ENCODE peak calls at places on chromosomes 5 and 9, in eight cellular contexts. W is EH; N is PC-3; J is NCI-H446 treated with DMSO at 0.1 percent for 48 hours; A is aorta; I is HCEC 1CT; Z is AG10803; S is stimulated activated CD4-positive, alpha-beta T cell treated with anti-CD3 and anti-CD28 coated beads, Interleukin-12 subunit alpha, Interleukin-12 subunit beta, amount 100 ng/mL, for 4 hours. G is an unnamed sample.

GRCh38 chr5:81530919-81531318 is 137.0 kb upstream of the ACOT12 start:
- DNase-seq in I (no peak), A (no peak), W (peak), N (no peak), Z (no peak), J (no peak), S (no peak), G (no peak)

GRCh38 chr9:114269023-114269422 is 53.9 kb upstream of the ORM1 start:
- DNase-seq in Z (no peak), I (no peak), S (no peak), A (no peak), N (no peak), J (no peak), W (no peak), G (no peak)

GRCh38 chr9:27701664-27702063 is 128.4 kb upstream of the C9orf72 start:
- DNase-seq in N (peak), S (no peak), A (no peak), W (no peak), Z (no peak), I (no peak), J (no peak), G (no peak)

GRCh38 chr9:6384732-6385131 is 28.3 kb upstream of the UHRF2 start:
- DNase-seq in A (no peak), I (no peak), J (no peak), N (no peak), W (no peak), S (no peak), Z (no peak), G (no peak)

GRCh38 chr9:6467006-6467625 is 54.1 kb downstream of the UHRF2 start:
- DNase-seq in A (no peak), W (peak), N (no peak), S (no peak), I (no peak), J (no peak), Z (peak), G (no peak)

GRCh38 chr5:83911367-83911919 is 190.8 kb upstream of the HAPLN1 start:
- DNase-seq in S (no peak), J (no peak), N (no peak), W (no peak), Z (no peak), A (no peak), I (no peak), G (no peak)

GRCh38 chr5:137144656-137145055 is 354.5 kb downstream of the SPOCK1 start:
- DNase-seq in W (no peak), Z (no peak), A (no peak), N (no peak), J (no peak), I (no peak), S (no peak), G (no peak)

GRCh38 chr9:98805506-98806272 is 1.8 kb upstream of the GALNT12 start:
- DNase-seq in S (no peak), A (no peak), J (no peak), I (peak), Z (peak), W (peak), N (no peak), G (no peak)

GRCh38 chr5:181054871-181055494 is 14.9 kb downstream of the BTNL9 start:
- DNase-seq in J (no peak), S (no peak), W (no peak), I (no peak), Z (no peak), A (no peak), N (no peak), G (no peak)